ENCODE peak calls at places on chromosomes 16 and 17, in eight cellular contexts. W is uterus, Y is progenitor cell of endocrine pancreas, X is stomach, S is A549, T is pancreas, E is RWPE1, D is dorsolateral prefrontal cortex. G is an unnamed sample.

GRCh38 chr16:31700200-31700529 is 172.5 kb downstream of the AHSP start:
- DNase-seq in W (no peak), X (no peak), E (peak; percentile 92), D (no peak), T (no peak), S (peak; percentile 87), Y (no peak), G (no peak)

GRCh38 chr17:81902653-81903414 is 796 bp downstream of the NPB start:
- DNase-seq in S (no peak), W (no peak), X (no peak), T (peak; percentile 51), Y (no peak), E (no peak), D (no peak), G (no peak)

GRCh38 chr17:82518826-82519810 is at the start of gene FOXK2:
- DNase-seq in D (peak; percentile 94), Y (peak; percentile 96), T (peak; percentile 95), E (peak; percentile 98), X (peak; percentile 95), W (peak; percentile 91), S (peak; percentile 99), G (peak; percentile 89)

GRCh38 chr16:25317732-25318316 is 60.2 kb upstream of the ZKSCAN2 start:
- DNase-seq in W (no peak), E (no peak), T (no peak), D (no peak), S (no peak), Y (no peak), X (no peak), G (no peak)

GRCh38 chr16:56193951-56194726 is 2.9 kb downstream of the GNAO1 start:
- DNase-seq in E (peak; percentile 79), T (peak; percentile 85), S (peak; percentile 54), W (peak; percentile 84), X (peak; percentile 67), D (peak; percentile 91), Y (peak; percentile 95), G (peak; percentile 53)

GRCh38 chr17:2711608-2712299 is at the start of gene CLUH:
- DNase-seq in X (peak; percentile 98), S (peak; percentile 98), W (peak; percentile 95), D (peak; percentile 95), E (peak; percentile 92), T (peak; percentile 97), Y (peak; percentile 76), G (peak; percentile 98)

GRCh38 chr16:55444754-55445485 is 34.1 kb upstream of the MMP2 start:
- DNase-seq in Y (no peak), E (no peak), T (no peak), W (no peak), X (no peak), D (no peak), S (no peak), G (no peak)

GRCh38 chr17:43368740-43369506 is 29.9 kb upstream of the ARL4D start:
- DNase-seq in X (peak; percentile 80), S (peak; percentile 77), D (peak; percentile 86), E (peak; percentile 37), W (peak; percentile 85), Y (peak; percentile 51), T (peak; percentile 87), G (peak; percentile 87)

GRCh38 chr17:72580321-72581127 is 459.7 kb downstream of the SOX9 start:
- DNase-seq in E (peak; percentile 47), W (no peak), T (peak; percentile 81), D (no peak), Y (no peak), S (no peak), X (peak; percentile 84), G (peak; percentile 47)

GRCh38 chr16:67101301-67101675 is 8.5 kb upstream of the PHAF1 start:
- DNase-seq in X (no peak), D (no peak), S (no peak), T (no peak), W (no peak), Y (no peak), E (no peak), G (no peak)

GRCh38 chr16:81130126-81130525 is 33.9 kb upstream of the GCSH start:
- DNase-seq in Y (no peak), S (no peak), E (no peak), T (no peak), X (no peak), D (no peak), W (no peak), G (no peak)

GRCh38 chr17:19317359-19318095 is 45.0 kb downstream of the B9D1 start:
- DNase-seq in E (no peak), W (peak; percentile 85), Y (peak; percentile 26), T (no peak), S (no peak), D (peak; percentile 97), X (peak; percentile 36), G (no peak)

DNA sequence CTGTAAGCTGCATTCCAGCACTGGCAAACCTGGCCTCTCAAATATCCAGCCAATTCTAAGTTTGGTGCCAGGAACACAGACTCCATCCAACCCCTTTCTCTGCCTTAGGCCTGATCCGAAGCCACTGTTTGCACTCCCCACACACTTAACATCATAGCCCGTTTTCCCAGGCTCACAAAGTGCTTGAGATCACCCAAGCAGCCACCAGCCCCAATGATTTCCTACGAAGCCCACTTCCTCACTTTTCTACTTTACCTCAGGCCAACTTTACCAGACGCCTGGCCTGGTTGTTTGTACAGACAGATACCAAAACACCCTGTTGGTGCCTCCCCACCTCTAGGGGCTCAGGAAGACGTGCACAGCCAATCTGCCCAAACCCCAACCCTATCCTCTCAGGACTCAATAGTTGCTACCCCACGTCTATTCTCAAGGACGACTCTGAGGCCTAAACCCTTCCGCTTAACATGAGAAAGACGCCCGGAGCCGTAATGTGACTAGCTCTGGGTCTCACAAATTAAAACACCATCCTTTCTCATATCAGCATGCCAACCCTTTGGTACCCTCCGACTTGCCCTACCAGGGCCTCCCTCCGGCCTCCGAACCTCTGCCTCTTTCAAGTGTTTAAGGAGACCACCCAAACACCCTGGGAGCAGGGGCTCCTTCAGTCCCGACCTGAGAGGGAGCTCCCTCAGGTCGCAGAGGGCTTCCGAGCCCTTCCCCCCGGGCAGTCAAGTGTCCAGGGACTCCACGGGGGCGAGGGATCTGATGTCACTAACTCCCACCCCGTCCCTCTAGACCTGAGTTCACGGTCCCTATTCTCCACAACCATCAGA is 3.4 kb upstream of the PER1 start:
- DNase-seq in T (peak; percentile 68), E (no peak), X (peak; percentile 60), S (no peak), W (peak; percentile 39), D (no peak), Y (no peak), G (no peak)
- TF ChIP-seq CTCF in T (no peak), E (no peak), X (no peak), S (no peak), W (no peak), D (no peak), Y (no peak), G (no peak)

GRCh38 chr17:77503293-77503655 is 362.5 kb downstream of the SEC14L1 start:
- DNase-seq in T (no peak), E (no peak), X (no peak), W (peak; percentile 9), D (peak; percentile 13), S (no peak), Y (no peak), G (no peak)

GRCh38 chr17:77506371-77506991 is 365.7 kb downstream of the SEC14L1 start:
- DNase-seq in X (no peak), E (no peak), S (no peak), Y (no peak), T (no peak), W (peak; percentile 10), D (peak; percentile 22), G (no peak)

GRCh38 chr17:77505460-77505769 is 364.6 kb downstream of the SEC14L1 start:
- DNase-seq in Y (no peak), T (no peak), S (no peak), X (no peak), D (no peak), E (no peak), W (no peak), G (no peak)

GRCh38 chr17:77503916-77504651 is 363.3 kb downstream of the SEC14L1 start:
- DNase-seq in X (no peak), W (peak; percentile 9), D (peak; percentile 26), T (no peak), S (no peak), Y (no peak), E (no peak), G (no peak)

GRCh38 chr17:77504652-77505459 is 364.1 kb downstream of the SEC14L1 start:
- DNase-seq in X (no peak), Y (no peak), T (no peak), E (no peak), W (peak; percentile 10), S (no peak), D (peak; percentile 13), G (no peak)
- TF ChIP-seq CTCF in X (no peak), Y (no peak), T (no peak), E (no peak), W (no peak), S (no peak), D (no peak), G (no peak)

DNA sequence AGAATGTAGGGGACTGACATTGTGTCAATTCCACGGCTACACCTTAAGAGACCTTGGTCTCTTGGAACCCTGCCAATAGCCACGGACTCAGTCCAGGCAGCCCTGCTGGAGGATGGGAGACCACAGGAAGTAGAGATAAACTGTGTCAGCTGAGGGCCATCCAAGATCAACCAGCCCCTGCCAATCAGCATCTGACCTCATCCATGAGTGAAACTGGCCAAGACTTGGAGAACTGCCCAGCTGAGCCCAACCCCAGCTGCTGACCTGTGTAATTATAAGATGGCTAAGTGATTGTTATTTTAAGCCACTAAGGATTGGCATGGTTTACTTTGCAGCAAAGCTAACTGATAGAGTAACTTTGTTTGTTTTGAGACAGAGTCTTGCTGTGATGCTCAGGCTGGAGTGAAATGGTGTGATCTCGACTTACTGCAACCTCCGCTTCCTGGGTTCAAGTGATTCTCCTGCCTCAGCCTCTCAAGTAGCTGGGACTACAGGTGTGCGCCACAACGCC is 13.3 kb upstream of the YWHAE start:
- DNase-seq in E (peak; percentile 57), D (no peak), Y (no peak), T (peak; percentile 92), X (peak; percentile 89), W (peak; percentile 31), S (no peak), G (peak; percentile 93)
- TF ChIP-seq CTCF in E (no peak), D (no peak), Y (no peak), T (no peak), X (no peak), W (no peak), S (no peak), G (no peak)

GRCh38 chr16:69190046-69190588 is 3.2 kb downstream of the SNTB2 start:
- DNase-seq in Y (no peak), E (no peak), D (no peak), T (no peak), W (no peak), X (no peak), S (no peak), G (no peak)

GRCh38 chr16:69187891-69188451 is 1.0 kb downstream of the SNTB2 start:
- DNase-seq in E (peak; percentile 45), D (no peak), S (peak; percentile 47), W (peak; percentile 48), Y (peak; percentile 10), T (peak; percentile 36), X (peak; percentile 43), G (peak; percentile 47)

GRCh38 chr16:69186642-69187386 is at the start of gene SNTB2:
- DNase-seq in S (peak; percentile 90), W (peak; percentile 92), E (peak; percentile 94), Y (peak; percentile 86), X (peak; percentile 95), T (peak; percentile 94), D (peak; percentile 90), G (peak; percentile 93)

GRCh38 chr16:69188716-69189115 is 1.8 kb downstream of the SNTB2 start:
- DNase-seq in T (no peak), E (no peak), Y (no peak), W (no peak), S (peak; percentile 18), X (no peak), D (no peak), G (peak; percentile 36)

GRCh38 chr16:69187387-69187890 is 475 bp downstream of the SNTB2 start:
- DNase-seq in T (peak; percentile 72), W (peak; percentile 53), Y (peak; percentile 34), X (peak; percentile 60), D (peak; percentile 42), E (peak; percentile 40), S (peak; percentile 52), G (peak; percentile 45)
- TF ChIP-seq CTCF in T (no peak), W (no peak), Y (no peak), X (no peak), D (no peak), E (no peak), S (no peak), G (no peak)